ENCODE peak calls at places on chromosomes 4 and X, in five cellular contexts. One of them, this sample, is unnamed.

GRCh38 chr4:1872918-1873269 is 1.7 kb downstream of the NSD2 start:
- DNase-seq in caudate nucleus: no peak
- DNase-seq in DMS153: no peak
- DNase-seq in activated CD8-positive, alpha-beta memory T cell treated with anti-CD3 and anti-CD28 coated beads for 48 hours: no peak
- DNase-seq in COR-L47: no peak
- DNase-seq in this sample: no peak

GRCh38 chr4:6969826-6970800 is 60.5 kb downstream of the TBC1D14 start:
- DNase-seq in caudate nucleus: no peak
- DNase-seq in COR-L47: no peak
- DNase-seq in activated CD8-positive, alpha-beta memory T cell treated with anti-CD3 and anti-CD28 coated beads for 48 hours: no peak
- DNase-seq in DMS153: no peak
- DNase-seq in this sample: no peak

GRCh38 chr4:13322681-13323101 is 161.4 kb downstream of the RAB28 start:
- DNase-seq in caudate nucleus: no peak
- DNase-seq in DMS153: no peak
- DNase-seq in COR-L47: no peak
- DNase-seq in activated CD8-positive, alpha-beta memory T cell treated with anti-CD3 and anti-CD28 coated beads for 48 hours: no peak
- DNase-seq in this sample: no peak

GRCh38 chr4:36824682-36825081 is 419.9 kb upstream of the NWD2 start:
- DNase-seq in caudate nucleus: no peak
- DNase-seq in COR-L47: no peak
- DNase-seq in activated CD8-positive, alpha-beta memory T cell treated with anti-CD3 and anti-CD28 coated beads for 48 hours: no peak
- DNase-seq in DMS153: no peak
- DNase-seq in this sample: no peak

GRCh38 chr4:135192746-135193535 is 991.4 kb upstream of the PABPC4L start:
- DNase-seq in DMS153: no peak
- DNase-seq in activated CD8-positive, alpha-beta memory T cell treated with anti-CD3 and anti-CD28 coated beads for 48 hours: no peak
- DNase-seq in caudate nucleus: no peak
- DNase-seq in COR-L47: no peak
- DNase-seq in this sample: no peak

GRCh38 chrX:25012433-25012735 is 3.4 kb downstream of the ARX start:
- DNase-seq in caudate nucleus: no peak
- DNase-seq in COR-L47: no peak
- DNase-seq in activated CD8-positive, alpha-beta memory T cell treated with anti-CD3 and anti-CD28 coated beads for 48 hours: no peak
- DNase-seq in DMS153: no peak
- DNase-seq in this sample: no peak

GRCh38 chr4:88104902-88105610 is 53.4 kb downstream of the ABCG2 start:
- DNase-seq in DMS153: peak
- DNase-seq in COR-L47: peak
- DNase-seq in activated CD8-positive, alpha-beta memory T cell treated with anti-CD3 and anti-CD28 coated beads for 48 hours: no peak
- DNase-seq in caudate nucleus: no peak
- DNase-seq in this sample: no peak

GRCh38 chr4:79273918-79274317 is 51.9 kb downstream of the NAA11 start:
- DNase-seq in caudate nucleus: no peak
- DNase-seq in activated CD8-positive, alpha-beta memory T cell treated with anti-CD3 and anti-CD28 coated beads for 48 hours: no peak
- DNase-seq in DMS153: no peak
- DNase-seq in COR-L47: no peak
- DNase-seq in this sample: no peak

GRCh38 chr4:29131304-29131703 is 1588.9 kb upstream of the PCDH7 start:
- DNase-seq in caudate nucleus: no peak
- DNase-seq in activated CD8-positive, alpha-beta memory T cell treated with anti-CD3 and anti-CD28 coated beads for 48 hours: no peak
- DNase-seq in DMS153: no peak
- DNase-seq in COR-L47: no peak
- DNase-seq in this sample: no peak

GRCh38 chr4:11783588-11783987 is 354.9 kb upstream of the HS3ST1 start:
- DNase-seq in DMS153: no peak
- DNase-seq in COR-L47: no peak
- DNase-seq in caudate nucleus: no peak
- DNase-seq in activated CD8-positive, alpha-beta memory T cell treated with anti-CD3 and anti-CD28 coated beads for 48 hours: no peak
- DNase-seq in this sample: no peak

GRCh38 chr4:40395908-40396806 is 61.0 kb downstream of the CHRNA9 start:
- DNase-seq in DMS153: peak
- DNase-seq in activated CD8-positive, alpha-beta memory T cell treated with anti-CD3 and anti-CD28 coated beads for 48 hours: no peak
- DNase-seq in COR-L47: peak
- DNase-seq in caudate nucleus: no peak
- DNase-seq in this sample: no peak

GRCh38 chr4:137705171-137705783 is 173.0 kb upstream of the PCDH18 start:
- DNase-seq in activated CD8-positive, alpha-beta memory T cell treated with anti-CD3 and anti-CD28 coated beads for 48 hours: no peak
- DNase-seq in DMS153: no peak
- DNase-seq in caudate nucleus: no peak
- DNase-seq in COR-L47: no peak
- DNase-seq in this sample: peak

GRCh38 chr4:146998157-146998556 is 52.5 kb upstream of the TTC29 start:
- DNase-seq in caudate nucleus: no peak
- DNase-seq in DMS153: no peak
- DNase-seq in COR-L47: no peak
- DNase-seq in activated CD8-positive, alpha-beta memory T cell treated with anti-CD3 and anti-CD28 coated beads for 48 hours: no peak
- DNase-seq in this sample: no peak

GRCh38 chrX:21683910-21684309 is 25.8 kb upstream of the KLHL34 start:
- DNase-seq in caudate nucleus: no peak
- DNase-seq in DMS153: no peak
- DNase-seq in activated CD8-positive, alpha-beta memory T cell treated with anti-CD3 and anti-CD28 coated beads for 48 hours: no peak
- DNase-seq in COR-L47: no peak
- DNase-seq in this sample: no peak

GRCh38 chrX:74280759-74281158 is 23.2 kb upstream of the ZCCHC13 start:
- DNase-seq in DMS153: no peak
- DNase-seq in caudate nucleus: no peak
- DNase-seq in COR-L47: no peak
- DNase-seq in activated CD8-positive, alpha-beta memory T cell treated with anti-CD3 and anti-CD28 coated beads for 48 hours: no peak
- DNase-seq in this sample: no peak

GRCh38 chr4:14169460-14169859 is 541.9 kb upstream of the BOD1L1 start:
- DNase-seq in activated CD8-positive, alpha-beta memory T cell treated with anti-CD3 and anti-CD28 coated beads for 48 hours: no peak
- DNase-seq in COR-L47: no peak
- DNase-seq in DMS153: no peak
- DNase-seq in caudate nucleus: no peak
- DNase-seq in this sample: no peak

GRCh38 chrX:74578137-74578536 is 36.3 kb downstream of the RLIM start:
- DNase-seq in activated CD8-positive, alpha-beta memory T cell treated with anti-CD3 and anti-CD28 coated beads for 48 hours: no peak
- DNase-seq in caudate nucleus: no peak
- DNase-seq in COR-L47: no peak
- DNase-seq in DMS153: no peak
- DNase-seq in this sample: no peak

GRCh38 chr4:72473434-72473900 is 95.6 kb downstream of the ADAMTS3 start:
- DNase-seq in DMS153: no peak
- DNase-seq in activated CD8-positive, alpha-beta memory T cell treated with anti-CD3 and anti-CD28 coated beads for 48 hours: no peak
- DNase-seq in caudate nucleus: no peak
- DNase-seq in COR-L47: no peak
- DNase-seq in this sample: no peak

GRCh38 chr4:138910914-138911336 is 104.7 kb upstream of the NOCT start:
- DNase-seq in activated CD8-positive, alpha-beta memory T cell treated with anti-CD3 and anti-CD28 coated beads for 48 hours: no peak
- DNase-seq in COR-L47: peak
- DNase-seq in DMS153: peak
- DNase-seq in caudate nucleus: no peak
- DNase-seq in this sample: peak

GRCh38 chrX:13763489-13763888 is 28.9 kb downstream of the OFD1 start:
- DNase-seq in caudate nucleus: peak
- DNase-seq in COR-L47: peak
- DNase-seq in activated CD8-positive, alpha-beta memory T cell treated with anti-CD3 and anti-CD28 coated beads for 48 hours: no peak
- DNase-seq in DMS153: no peak
- DNase-seq in this sample: no peak

GRCh38 chrX:52346462-52347165 is 22.2 kb upstream of the XAGE2 start:
- DNase-seq in DMS153: no peak
- DNase-seq in activated CD8-positive, alpha-beta memory T cell treated with anti-CD3 and anti-CD28 coated beads for 48 hours: no peak
- DNase-seq in COR-L47: no peak
- DNase-seq in caudate nucleus: no peak
- DNase-seq in this sample: no peak

GRCh38 chr4:63296773-63297172 is 1112.5 kb downstream of the TECRL start:
- DNase-seq in caudate nucleus: no peak
- DNase-seq in DMS153: no peak
- DNase-seq in activated CD8-positive, alpha-beta memory T cell treated with anti-CD3 and anti-CD28 coated beads for 48 hours: no peak
- DNase-seq in COR-L47: peak
- DNase-seq in this sample: no peak

GRCh38 chr4:73439991-73440390 is 4.0 kb downstream of the AFP start:
- DNase-seq in caudate nucleus: no peak
- DNase-seq in activated CD8-positive, alpha-beta memory T cell treated with anti-CD3 and anti-CD28 coated beads for 48 hours: no peak
- DNase-seq in COR-L47: no peak
- DNase-seq in DMS153: no peak
- DNase-seq in this sample: no peak

GRCh38 chrX:148612431-148612830 is 112.0 kb downstream of the AFF2 start:
- DNase-seq in DMS153: no peak
- DNase-seq in activated CD8-positive, alpha-beta memory T cell treated with anti-CD3 and anti-CD28 coated beads for 48 hours: no peak
- DNase-seq in COR-L47: no peak
- DNase-seq in caudate nucleus: no peak
- DNase-seq in this sample: no peak

GRCh38 chr4:161522031-161522430 is 641.8 kb downstream of the FSTL5 start:
- DNase-seq in COR-L47: peak
- DNase-seq in caudate nucleus: no peak
- DNase-seq in activated CD8-positive, alpha-beta memory T cell treated with anti-CD3 and anti-CD28 coated beads for 48 hours: no peak
- DNase-seq in DMS153: no peak
- DNase-seq in this sample: peak